ENCODE peak calls at places on chromosomes 16 and 17, in seven cellular contexts. U is CD8-positive, alpha-beta T cell; N is aorta; F is H1; X is skeletal muscle cell; O is neural progenitor cell; I is breast epithelium. R is an unnamed sample.
A peak's percentile ranks its signal among the peaks of the same experiment; 100 is the strongest.

GRCh38 chr17:63999680-64000531 is 1.8 kb downstream of the PRR29 start:
- DNase-seq in X (no peak), F (no peak), O (peak; percentile 3), I (no peak), N (peak; percentile 55), U (no peak), R (peak; percentile 44)

GRCh38 chr16:89491238-89491869 is 993 bp upstream of the ANKRD11 start:
- DNase-seq in X (no peak), N (no peak), U (no peak), F (no peak), O (peak; percentile 53), I (no peak), R (no peak)

GRCh38 chr17:57875109-57876022 is 25.5 kb upstream of the MRPS23 start:
- DNase-seq in O (peak; percentile 80), N (peak; percentile 95), X (peak; percentile 95), U (no peak), I (peak; percentile 94), F (peak; percentile 71), R (peak; percentile 92)

GRCh38 chr17:68048996-68049395 is 13.5 kb downstream of the KPNA2 start:
- DNase-seq in X (no peak), I (no peak), N (no peak), O (peak; percentile 15), F (no peak), U (no peak), R (no peak)

GRCh38 chr17:81733507-81734404 is 21.7 kb downstream of the SLC25A10 start:
- DNase-seq in U (peak; percentile 34), O (peak; percentile 85), N (peak; percentile 93), I (peak; percentile 73), F (peak; percentile 97), X (no peak), R (peak; percentile 82)

GRCh38 chr17:69609495-69610315 is 195.2 kb downstream of the MAP2K6 start:
- DNase-seq in I (no peak), U (no peak), F (no peak), N (no peak), X (no peak), O (peak; percentile 27), R (no peak)

GRCh38 chr17:3762922-3763776 is 37.8 kb downstream of the ITGAE start:
- DNase-seq in O (no peak), I (no peak), X (no peak), U (no peak), N (no peak), F (no peak), R (no peak)

GRCh38 chr16:52469775-52470174 is 77.2 kb downstream of the TOX3 start:
- DNase-seq in F (no peak), I (no peak), U (no peak), X (no peak), N (no peak), O (no peak), R (no peak)

GRCh38 chr17:56009795-56010715 is 143.2 kb upstream of the ANKFN1 start:
- DNase-seq in N (no peak), O (peak; percentile 77), F (no peak), X (peak; percentile 47), U (no peak), I (no peak), R (no peak)

GRCh38 chr16:72493681-72494415 is 321.9 kb upstream of the PMFBP1 start:
- DNase-seq in I (no peak), F (no peak), O (no peak), N (no peak), X (no peak), U (no peak), R (no peak)

DNA sequence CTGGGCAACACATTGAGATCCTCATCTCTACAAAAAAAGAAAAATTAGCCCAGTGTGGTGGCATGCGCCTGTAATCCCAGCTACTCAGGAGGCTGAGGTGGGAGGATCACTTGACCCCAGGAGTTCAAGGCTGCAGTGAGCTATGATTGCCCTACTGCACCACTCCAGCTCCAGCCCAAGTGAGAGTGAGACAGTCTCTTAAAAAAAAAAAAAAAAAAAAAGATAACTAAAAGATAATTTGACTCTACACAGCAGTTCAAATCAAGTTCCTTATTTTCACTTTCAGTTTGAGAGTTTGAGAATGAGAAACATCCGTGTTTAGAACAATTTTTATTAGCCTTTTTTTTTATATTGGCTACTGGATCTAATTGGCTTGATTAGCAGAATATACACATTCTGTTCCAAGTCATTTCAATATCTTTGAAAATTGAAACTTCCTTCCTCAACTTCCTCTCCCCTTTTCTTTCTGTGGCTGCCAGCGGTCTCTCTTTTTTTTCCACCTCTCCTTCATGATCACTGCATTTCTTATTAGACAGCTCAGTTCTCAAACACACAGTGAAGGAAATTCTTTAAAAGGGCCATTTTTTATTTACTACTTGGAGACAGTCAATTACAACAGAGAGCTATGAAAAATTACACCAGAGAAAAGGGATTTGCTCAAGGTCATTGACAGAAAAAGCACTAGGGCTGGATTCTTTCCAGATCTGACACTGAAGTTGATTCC is 4.5 kb upstream of the ACSF2 start:
- DNase-seq in N (no peak), O (no peak), F (no peak), X (no peak), I (no peak), U (no peak), R (no peak)
- H3K4me3 ChIP-seq in N (no peak overlapping the region), O (no peak overlapping the region), F (no peak overlapping the region), X (no peak overlapping the region), I (peak overlapping the region; percentile 25), U (peak overlapping the region; percentile 22), R (no peak overlapping the region)

DNA sequence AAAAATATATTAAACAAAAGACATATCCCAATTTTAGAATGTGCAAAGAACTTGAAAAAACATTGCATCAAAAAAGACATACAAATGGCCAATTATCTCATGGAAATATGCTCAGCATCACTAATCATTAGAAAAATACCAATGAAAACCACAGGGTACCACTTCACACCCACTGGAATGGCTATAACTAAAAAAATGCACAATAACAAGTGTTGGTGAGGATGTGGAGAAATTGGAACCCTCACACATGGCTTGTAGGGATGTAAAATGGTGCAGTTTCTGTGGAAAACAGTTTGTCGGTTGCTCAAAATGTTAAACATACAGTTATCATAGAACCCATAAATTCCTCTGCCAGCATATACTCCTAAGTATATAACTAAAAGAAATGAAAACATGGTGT is 796 bp upstream of the PSMB6 start:
- DNase-seq in X (no peak), I (no peak), U (no peak), O (no peak), N (no peak), F (no peak), R (no peak)
- H3K4me3 ChIP-seq in X (no peak overlapping the region), I (no peak overlapping the region), U (no peak overlapping the region), O (no peak overlapping the region), N (no peak overlapping the region), F (no peak overlapping the region), R (no peak overlapping the region)

DNA sequence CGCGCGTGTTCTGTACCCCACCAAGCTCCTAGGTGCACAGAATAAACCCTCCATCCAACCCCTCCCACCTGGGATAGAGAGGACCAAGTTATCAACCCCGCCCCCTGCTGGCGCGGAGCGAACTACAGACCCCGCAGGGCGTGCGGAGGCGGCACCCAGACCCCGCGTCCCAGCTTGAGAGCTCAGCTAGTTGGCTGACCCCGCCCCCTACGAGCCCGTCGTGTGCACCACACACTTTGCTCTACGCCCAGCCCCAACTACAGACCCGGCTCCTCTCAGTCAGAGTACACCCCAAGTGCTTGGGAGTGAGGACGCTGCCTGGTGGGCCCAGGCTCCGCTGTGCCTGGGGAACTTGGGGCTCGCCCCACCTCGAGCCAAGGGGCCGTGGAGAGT is 1.5 kb downstream of the GRIN2A start:
- DNase-seq in N (peak; percentile 85), I (no peak), X (no peak), O (peak; percentile 91), F (peak; percentile 93), U (no peak), R (peak; percentile 4)
- H3K4me3 ChIP-seq in N (no peak overlapping the region), I (no peak overlapping the region), X (no peak overlapping the region), O (peak overlapping the region; percentile 58), F (peak overlapping the region; percentile 64), U (no peak overlapping the region), R (no peak overlapping the region)

GRCh38 chr16:1537138-1537577 is 3.7 kb downstream of the TMEM204 start:
- DNase-seq in F (no peak), N (peak; percentile 75), I (no peak), U (no peak), X (no peak), O (no peak), R (no peak)
- H3K4me3 ChIP-seq in F (no peak overlapping the region), N (no peak overlapping the region), I (peak overlapping the region; percentile 72), U (peak overlapping the region; percentile 46), X (no peak overlapping the region), O (no peak overlapping the region), R (no peak overlapping the region)

DNA sequence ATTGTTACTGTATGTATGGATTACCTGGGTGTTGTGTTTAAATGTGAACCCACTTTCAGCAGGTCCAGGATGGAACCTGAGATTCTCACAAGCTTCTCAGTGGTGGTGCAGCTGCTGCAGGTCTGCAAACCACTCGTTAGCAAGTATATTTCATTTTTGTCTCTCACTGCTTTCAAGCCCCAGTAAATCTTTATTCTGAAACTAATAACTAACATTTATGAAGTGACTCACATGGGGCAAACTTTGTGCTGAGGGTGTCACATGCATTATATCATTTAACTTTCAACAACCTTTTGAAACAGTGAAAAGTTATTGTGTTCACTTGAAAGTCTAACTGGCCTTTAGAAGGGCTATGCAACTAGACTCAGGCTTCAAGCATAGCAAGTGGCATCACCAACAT is 98.9 kb upstream of the DYNLRB2 start:
- DNase-seq in X (no peak), U (no peak), I (no peak), N (no peak), F (no peak), O (no peak), R (no peak)
- H3K4me3 ChIP-seq in X (no peak overlapping the region), U (no peak overlapping the region), I (no peak overlapping the region), N (no peak overlapping the region), F (no peak overlapping the region), O (no peak overlapping the region), R (no peak overlapping the region)

R was measured in adrenal gland.